ENCODE peak calls at places on chromosomes 13 and 19, in seven cellular contexts. O, V, T, A, M, W and G are unnamed samples.

GRCh38 chr13:72985610-72986009 is 73.2 kb upstream of the KLF5 start:
- DNase-seq in T (no peak), W (no peak), M (no peak), O (no peak), V (no peak), A (no peak), G (no peak)

GRCh38 chr19:4878491-4878968 is 11.1 kb upstream of the PLIN3 start:
- DNase-seq in A (no peak), W (no peak), M (no peak), T (no peak), O (no peak), V (no peak), G (no peak)

GRCh38 chr13:24097064-24097463 is 63.5 kb upstream of the SPATA13 start:
- DNase-seq in M (no peak), T (peak; percentile 31), W (no peak), A (no peak), O (no peak), V (no peak), G (no peak)

GRCh38 chr13:20924758-20925394 is 22.3 kb upstream of the XPO4 start:
- DNase-seq in M (peak; percentile 85), W (peak; percentile 94), T (peak; percentile 71), O (no peak), A (peak; percentile 81), V (peak; percentile 67), G (peak; percentile 77)

GRCh38 chr19:2627319-2627829 is 75.1 kb downstream of the GNG7 start:
- DNase-seq in T (peak; percentile 92), V (peak; percentile 62), W (no peak), A (peak; percentile 87), M (no peak), O (peak; percentile 95), G (peak; percentile 51)

GRCh38 chr13:41668130-41668757 is 210.9 kb downstream of the RGCC start:
- DNase-seq in O (no peak), V (peak; percentile 66), T (peak; percentile 58), A (peak; percentile 45), W (peak; percentile 85), M (peak; percentile 42), G (peak; percentile 86)

GRCh38 chr19:55545443-55545842 is at the start of gene SBK3:
- DNase-seq in V (no peak), M (no peak), W (no peak), A (no peak), O (no peak), T (no peak), G (no peak)

GRCh38 chr19:18833141-18833476 is 1.4 kb downstream of the UPF1 start:
- DNase-seq in A (no peak), O (no peak), W (no peak), M (no peak), T (no peak), V (no peak), G (no peak)

GRCh38 chr19:28465317-28466086 is 747.4 kb downstream of the UQCRFS1 start:
- DNase-seq in O (no peak), V (no peak), W (no peak), A (no peak), M (no peak), T (no peak), G (no peak)

GRCh38 chr19:18941628-18942354 is 774 bp upstream of the HOMER3 start:
- DNase-seq in V (no peak), O (no peak), A (no peak), T (no peak), W (no peak), M (no peak), G (no peak)

GRCh38 chr19:920051-920857 is 3.1 kb downstream of the KISS1R start:
- DNase-seq in T (peak; percentile 56), O (no peak), W (peak; percentile 45), V (no peak), M (peak; percentile 32), A (no peak), G (no peak)

GRCh38 chr13:98821372-98822237 is 69.1 kb upstream of the SLC15A1 start:
- DNase-seq in M (no peak), W (peak; percentile 11), A (no peak), O (no peak), T (no peak), V (no peak), G (no peak)
- H3K36me3 ChIP-seq in M (no peaks in the 10 kb centered on the region), W (peaks cover 10% of the 10 kb centered on the region), A (no peaks in the 10 kb centered on the region), O (peaks cover 9% of the 10 kb centered on the region), T (no peaks in the 10 kb centered on the region), V (peaks cover 57% of the 10 kb centered on the region), G (peaks cover 3% of the 10 kb centered on the region)

GRCh38 chr13:74066937-74067336 is 67.3 kb downstream of the KLF12 start:
- DNase-seq in A (no peak), T (no peak), V (no peak), M (no peak), W (no peak), O (no peak), G (no peak)

GRCh38 chr13:74062933-74063332 is 71.3 kb downstream of the KLF12 start:
- DNase-seq in M (peak; percentile 33), V (peak; percentile 77), O (peak; percentile 68), A (no peak), W (peak; percentile 46), T (no peak), G (no peak)

GRCh38 chr13:74063533-74064100 is 70.6 kb downstream of the KLF12 start:
- DNase-seq in O (no peak), M (no peak), T (no peak), A (no peak), V (no peak), W (no peak), G (no peak)

GRCh38 chr13:74064805-74065204 is 69.4 kb downstream of the KLF12 start:
- DNase-seq in A (no peak), O (no peak), M (no peak), W (no peak), V (no peak), T (no peak), G (no peak)

DNA sequence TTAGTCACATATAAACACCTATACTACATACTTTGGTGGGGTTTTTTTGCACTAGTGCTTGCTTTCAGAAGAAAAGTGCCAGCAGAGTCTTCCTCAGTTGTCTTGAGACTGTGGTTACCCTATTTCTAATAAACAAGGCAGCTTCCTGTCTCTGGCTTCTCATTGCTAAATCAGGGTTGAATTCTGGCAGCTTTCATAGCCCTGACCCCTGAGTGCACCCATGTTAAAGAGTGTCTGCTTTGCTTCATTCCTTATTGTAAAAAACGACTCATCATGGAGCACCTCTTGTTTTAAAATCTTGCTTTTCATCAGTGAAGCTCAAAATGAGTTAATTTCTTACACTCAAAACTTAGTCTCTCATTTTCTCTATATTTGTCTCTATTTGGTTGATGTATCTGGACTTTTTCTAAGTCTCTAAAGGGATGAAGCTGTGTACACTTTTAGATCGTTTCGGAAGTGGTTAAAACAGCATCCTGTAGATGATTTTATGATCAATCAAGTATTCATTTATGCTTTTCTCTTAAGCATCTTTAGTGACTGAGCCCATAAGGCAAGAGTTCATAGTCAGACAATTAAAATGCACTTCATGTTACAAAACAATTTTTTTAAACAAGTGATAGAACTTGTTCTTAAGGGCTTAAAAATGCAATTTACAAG is 72.1 kb downstream of the KLF12 start:
- DNase-seq in M (no peak), O (no peak), V (no peak), W (peak; percentile 36), A (no peak), T (no peak), G (no peak)
- H3K4me3 ChIP-seq in M (no peak overlapping the region), O (no peak overlapping the region), V (no peak overlapping the region), W (no peak overlapping the region), A (no peak overlapping the region), T (no peak overlapping the region), G (no peak overlapping the region)

GRCh38 chr13:78426183-78426582 is 177.2 kb downstream of the POU4F1 start:
- DNase-seq in O (no peak), T (no peak), W (no peak), A (no peak), M (no peak), V (no peak), G (no peak)
- TF ChIP-seq CTCF in O (no peak), T (no peak), W (no peak), A (no peak), M (no peak), V (no peak), G (no peak)

DNA sequence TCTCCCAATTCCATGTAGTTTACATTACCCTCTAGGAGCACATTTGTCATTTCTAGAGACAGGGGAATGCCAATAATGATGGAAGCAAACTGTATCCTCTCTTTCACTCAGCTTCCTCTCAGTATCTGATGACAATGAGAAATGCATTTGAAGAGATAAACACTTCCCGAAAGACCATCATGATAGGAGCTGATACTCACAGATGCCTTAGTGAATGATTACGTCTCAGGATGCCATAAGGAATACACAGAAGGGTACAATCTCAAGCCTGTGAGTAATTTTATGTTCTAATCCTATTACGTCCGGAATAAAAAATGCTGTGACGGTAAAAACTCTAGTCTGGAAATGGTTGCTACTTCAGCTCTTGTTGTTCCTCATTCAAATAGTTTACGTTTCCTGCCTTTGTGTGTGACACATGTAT is 663.8 kb upstream of the MIR17HG start:
- DNase-seq in O (no peak), V (no peak), A (no peak), M (no peak), W (no peak), T (no peak), G (no peak)
- H3K36me3 ChIP-seq in O (no peaks in the 10 kb centered on the region), V (no peaks in the 10 kb centered on the region), A (no peaks in the 10 kb centered on the region), M (no peaks in the 10 kb centered on the region), W (no peaks in the 10 kb centered on the region), T (no peaks in the 10 kb centered on the region), G (no peaks in the 10 kb centered on the region)

GRCh38 chr13:96112936-96113335 is 23.0 kb downstream of the HS6ST3 start:
- DNase-seq in T (no peak), A (no peak), O (no peak), M (no peak), W (no peak), V (no peak), G (no peak)

GRCh38 chr13:96104516-96104915 is 14.6 kb downstream of the HS6ST3 start:
- DNase-seq in V (no peak), O (no peak), M (no peak), T (no peak), W (no peak), A (no peak), G (no peak)

DNA sequence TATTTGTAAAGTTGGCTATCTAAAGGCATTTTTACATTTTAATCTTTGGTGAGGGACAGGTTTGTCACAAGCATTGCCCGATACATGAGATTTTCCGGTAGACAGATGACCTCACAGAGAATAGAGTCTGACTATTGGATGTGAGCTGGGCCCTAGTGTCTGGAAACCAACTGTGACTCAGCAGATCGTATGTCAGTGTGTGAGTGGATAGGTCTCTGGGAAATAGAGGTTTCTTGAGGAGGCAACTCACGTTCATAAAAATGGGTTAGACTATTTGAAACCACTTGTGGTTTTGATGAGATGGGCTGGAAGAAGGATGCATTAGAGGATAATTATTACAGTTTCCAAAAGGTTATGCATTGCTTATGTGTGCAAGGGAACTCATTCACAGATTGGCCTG is 19.2 kb downstream of the HS6ST3 start:
- DNase-seq in T (no peak), V (no peak), O (no peak), M (no peak), W (no peak), A (no peak), G (no peak)
- H3K4me3 ChIP-seq in T (no peak overlapping the region), V (no peak overlapping the region), O (no peak overlapping the region), M (no peak overlapping the region), W (no peak overlapping the region), A (no peak overlapping the region), G (no peak overlapping the region)

DNA sequence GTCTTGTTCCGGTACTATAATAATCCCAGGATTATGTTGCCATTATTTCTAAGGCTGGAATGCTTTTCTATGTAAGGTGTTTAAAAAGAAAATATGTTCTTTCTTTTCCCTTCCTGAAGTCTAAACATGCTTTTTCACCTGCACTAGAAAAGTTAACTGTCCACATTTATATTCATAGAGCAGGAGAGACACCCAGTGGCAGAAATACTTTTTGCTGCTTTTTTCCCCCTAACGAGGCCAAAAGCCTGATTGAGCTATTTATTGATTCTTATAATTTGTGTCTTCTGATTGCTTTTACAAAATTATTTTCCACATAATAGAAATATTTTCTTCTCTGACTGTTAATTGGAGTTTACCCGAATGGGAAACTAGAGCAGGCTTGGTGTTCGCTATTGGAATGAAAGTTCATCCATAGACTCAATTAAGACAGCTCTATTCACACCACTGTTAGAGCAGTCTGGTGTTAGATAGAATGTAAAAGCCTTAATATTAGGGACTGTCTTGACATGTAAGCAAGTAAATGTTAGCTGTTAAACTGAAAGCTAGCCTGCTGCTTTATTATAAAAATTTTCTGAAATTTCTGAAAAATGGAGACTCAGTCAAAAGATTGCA is 15.8 kb downstream of the GPR180 start:
- DNase-seq in M (no peak), O (no peak), V (no peak), T (no peak), W (peak; percentile 43), A (no peak), G (no peak)
- TF ChIP-seq CTCF in M (peak; percentile 32), O (peak; percentile 59), V (peak; percentile 69), T (peak; percentile 48), W (peak; percentile 56), A (peak; percentile 59), G (peak; percentile 66)